ENCODE peak calls at places on chromosomes 4 and X, in ten cellular contexts. One of them, this sample, is unnamed.

GRCh38 chrX:2974946-2975345 is 31.4 kb upstream of the ARSH start:
- DNase-seq in CD8-positive, alpha-beta memory T cell: no peak
- DNase-seq in substantia nigra: no peak
- DNase-seq in activated CD4-positive, alpha-beta T cell treated with anti-CD3 and anti-CD28 coated beads, Interleukin-2, amount 50 U/mL, for 1 hour: no peak
- DNase-seq in hippocampal formation: no peak
- DNase-seq in osteocyte: no peak
- DNase-seq in fibroblast of pulmonary artery: peak; percentile 8
- DNase-seq in C1 segment of cervical spinal cord: no peak
- DNase-seq in glomerular endothelial cell: no peak
- DNase-seq in mammary epithelial cell: no peak
- DNase-seq in this sample: no peak

GRCh38 chrX:40169193-40170086 is 71.7 kb upstream of the BCOR start:
- DNase-seq in CD8-positive, alpha-beta memory T cell: peak; percentile 79
- DNase-seq in substantia nigra: no peak
- DNase-seq in activated CD4-positive, alpha-beta T cell treated with anti-CD3 and anti-CD28 coated beads, Interleukin-2, amount 50 U/mL, for 1 hour: peak; percentile 77
- DNase-seq in hippocampal formation: no peak
- DNase-seq in osteocyte: peak; percentile 89
- DNase-seq in fibroblast of pulmonary artery: peak; percentile 84
- DNase-seq in C1 segment of cervical spinal cord: no peak
- DNase-seq in glomerular endothelial cell: no peak
- DNase-seq in mammary epithelial cell: no peak
- DNase-seq in this sample: no peak

GRCh38 chr4:99736846-99737245 is 79.2 kb upstream of the C4orf54 start:
- DNase-seq in CD8-positive, alpha-beta memory T cell: no peak
- DNase-seq in substantia nigra: no peak
- DNase-seq in activated CD4-positive, alpha-beta T cell treated with anti-CD3 and anti-CD28 coated beads, Interleukin-2, amount 50 U/mL, for 1 hour: no peak
- DNase-seq in hippocampal formation: no peak
- DNase-seq in osteocyte: no peak
- DNase-seq in fibroblast of pulmonary artery: no peak
- DNase-seq in C1 segment of cervical spinal cord: no peak
- DNase-seq in glomerular endothelial cell: no peak
- DNase-seq in mammary epithelial cell: no peak
- DNase-seq in this sample: no peak

GRCh38 chr4:163558539-163559044 is 64.1 kb downstream of the TMA16 start:
- DNase-seq in CD8-positive, alpha-beta memory T cell: peak; percentile 37
- DNase-seq in substantia nigra: no peak
- DNase-seq in activated CD4-positive, alpha-beta T cell treated with anti-CD3 and anti-CD28 coated beads, Interleukin-2, amount 50 U/mL, for 1 hour: no peak
- DNase-seq in hippocampal formation: no peak
- DNase-seq in osteocyte: no peak
- DNase-seq in fibroblast of pulmonary artery: no peak
- DNase-seq in C1 segment of cervical spinal cord: no peak
- DNase-seq in glomerular endothelial cell: no peak
- DNase-seq in mammary epithelial cell: peak; percentile 7
- DNase-seq in this sample: no peak

GRCh38 chrX:154115071-154115470 is 17.6 kb upstream of the MECP2 start:
- DNase-seq in CD8-positive, alpha-beta memory T cell: no peak
- DNase-seq in substantia nigra: no peak
- DNase-seq in activated CD4-positive, alpha-beta T cell treated with anti-CD3 and anti-CD28 coated beads, Interleukin-2, amount 50 U/mL, for 1 hour: no peak
- DNase-seq in hippocampal formation: no peak
- DNase-seq in osteocyte: no peak
- DNase-seq in fibroblast of pulmonary artery: no peak
- DNase-seq in C1 segment of cervical spinal cord: no peak
- DNase-seq in glomerular endothelial cell: no peak
- DNase-seq in mammary epithelial cell: no peak
- DNase-seq in this sample: no peak

GRCh38 chr4:149690726-149691125 is 124.9 kb downstream of the IQCM start:
- DNase-seq in CD8-positive, alpha-beta memory T cell: no peak
- DNase-seq in substantia nigra: no peak
- DNase-seq in activated CD4-positive, alpha-beta T cell treated with anti-CD3 and anti-CD28 coated beads, Interleukin-2, amount 50 U/mL, for 1 hour: no peak
- DNase-seq in hippocampal formation: no peak
- DNase-seq in osteocyte: no peak
- DNase-seq in fibroblast of pulmonary artery: no peak
- DNase-seq in C1 segment of cervical spinal cord: no peak
- DNase-seq in glomerular endothelial cell: no peak
- DNase-seq in mammary epithelial cell: no peak
- DNase-seq in this sample: no peak

GRCh38 chr4:110533940-110534339 is 58.0 kb downstream of the ENPEP start:
- DNase-seq in CD8-positive, alpha-beta memory T cell: no peak
- DNase-seq in substantia nigra: no peak
- DNase-seq in activated CD4-positive, alpha-beta T cell treated with anti-CD3 and anti-CD28 coated beads, Interleukin-2, amount 50 U/mL, for 1 hour: no peak
- DNase-seq in hippocampal formation: no peak
- DNase-seq in osteocyte: no peak
- DNase-seq in fibroblast of pulmonary artery: peak; percentile 98
- DNase-seq in C1 segment of cervical spinal cord: no peak
- DNase-seq in glomerular endothelial cell: peak; percentile 96
- DNase-seq in mammary epithelial cell: peak; percentile 89
- DNase-seq in this sample: no peak

GRCh38 chr4:78754872-78755271 is 21.3 kb upstream of the BMP2K start:
- DNase-seq in CD8-positive, alpha-beta memory T cell: no peak
- DNase-seq in substantia nigra: no peak
- DNase-seq in activated CD4-positive, alpha-beta T cell treated with anti-CD3 and anti-CD28 coated beads, Interleukin-2, amount 50 U/mL, for 1 hour: no peak
- DNase-seq in hippocampal formation: no peak
- DNase-seq in osteocyte: no peak
- DNase-seq in fibroblast of pulmonary artery: no peak
- DNase-seq in C1 segment of cervical spinal cord: no peak
- DNase-seq in glomerular endothelial cell: no peak
- DNase-seq in mammary epithelial cell: peak; percentile 47
- DNase-seq in this sample: no peak

This sample was measured in esophagus muscularis mucosa.